ENCODE peak calls at places on chromosome 4, in five cellular contexts. One of them, this sample, is unnamed.
A peak's percentile ranks its signal among the peaks of the same experiment; 100 is the strongest.

GRCh38 chr4:141851246-141851891 is 215.0 kb downstream of the IL15 start:
- DNase-seq in RWPE1: peak; percentile 5
- DNase-seq in tibial nerve: no peak
- DNase-seq in cardiac muscle cell: peak; percentile 23
- DNase-seq in heart left ventricle: no peak
- DNase-seq in this sample: no peak

GRCh38 chr4:56671860-56672259 is 9.2 kb downstream of the HOPX start:
- DNase-seq in RWPE1: peak; percentile 13
- DNase-seq in tibial nerve: no peak
- DNase-seq in cardiac muscle cell: peak; percentile 50
- DNase-seq in heart left ventricle: no peak
- DNase-seq in this sample: no peak

GRCh38 chr4:138910201-138910913 is 105.2 kb upstream of the NOCT start:
- DNase-seq in RWPE1: peak; percentile 79
- DNase-seq in tibial nerve: no peak
- DNase-seq in cardiac muscle cell: peak; percentile 36
- DNase-seq in heart left ventricle: no peak
- DNase-seq in this sample: no peak

GRCh38 chr4:72286185-72286584 is 254.4 kb downstream of the NPFFR2 start:
- DNase-seq in RWPE1: peak; percentile 24
- DNase-seq in tibial nerve: no peak
- DNase-seq in cardiac muscle cell: peak; percentile 23
- DNase-seq in heart left ventricle: no peak
- DNase-seq in this sample: no peak

GRCh38 chr4:112910109-112910736 is 139.2 kb upstream of the ANK2 start:
- DNase-seq in RWPE1: no peak
- DNase-seq in tibial nerve: peak; percentile 38
- DNase-seq in cardiac muscle cell: peak; percentile 90
- DNase-seq in heart left ventricle: no peak
- DNase-seq in this sample: no peak

GRCh38 chr4:132114885-132115284 is 1034.2 kb upstream of the PCDH10 start:
- DNase-seq in RWPE1: no peak
- DNase-seq in tibial nerve: no peak
- DNase-seq in cardiac muscle cell: no peak
- DNase-seq in heart left ventricle: no peak
- DNase-seq in this sample: no peak

GRCh38 chr4:145623831-145624230 is 4.6 kb downstream of the MMAA start:
- DNase-seq in RWPE1: no peak
- DNase-seq in tibial nerve: no peak
- DNase-seq in cardiac muscle cell: peak; percentile 35
- DNase-seq in heart left ventricle: no peak
- DNase-seq in this sample: no peak

GRCh38 chr4:102627831-102628523 is 126.8 kb downstream of the NFKB1 start:
- DNase-seq in RWPE1: peak; percentile 92
- DNase-seq in tibial nerve: no peak
- DNase-seq in cardiac muscle cell: peak; percentile 58
- DNase-seq in heart left ventricle: no peak
- DNase-seq in this sample: no peak

GRCh38 chr4:123616970-123617392 is 220.4 kb downstream of the SPRY1 start:
- DNase-seq in RWPE1: no peak
- DNase-seq in tibial nerve: peak; percentile 59
- DNase-seq in cardiac muscle cell: peak; percentile 86
- DNase-seq in heart left ventricle: peak; percentile 84
- DNase-seq in this sample: no peak

GRCh38 chr4:113979157-113979972 is at the start of gene ARSJ:
- DNase-seq in RWPE1: peak; percentile 67
- DNase-seq in tibial nerve: peak; percentile 12
- DNase-seq in cardiac muscle cell: peak; percentile 89
- DNase-seq in heart left ventricle: peak; percentile 59
- DNase-seq in this sample: peak; percentile 22

GRCh38 chr4:85200106-85200505 is 233.6 kb upstream of the WDFY3 start:
- DNase-seq in RWPE1: peak; percentile 10
- DNase-seq in tibial nerve: no peak
- DNase-seq in cardiac muscle cell: no peak
- DNase-seq in heart left ventricle: no peak
- DNase-seq in this sample: no peak

GRCh38 chr4:8756816-8757215 is 114.8 kb downstream of the HMX1 start:
- DNase-seq in RWPE1: no peak
- DNase-seq in tibial nerve: no peak
- DNase-seq in cardiac muscle cell: no peak
- DNase-seq in heart left ventricle: no peak
- DNase-seq in this sample: no peak

GRCh38 chr4:3406021-3406420 is 35.7 kb upstream of the HGFAC start:
- DNase-seq in RWPE1: no peak
- DNase-seq in tibial nerve: no peak
- DNase-seq in cardiac muscle cell: no peak
- DNase-seq in heart left ventricle: no peak
- DNase-seq in this sample: no peak

GRCh38 chr4:41835321-41835995 is 86.9 kb upstream of the PHOX2B start:
- DNase-seq in RWPE1: no peak
- DNase-seq in tibial nerve: no peak
- DNase-seq in cardiac muscle cell: no peak
- DNase-seq in heart left ventricle: no peak
- DNase-seq in this sample: no peak

GRCh38 chr4:139550724-139551429 is 5.1 kb downstream of the SETD7 start:
- DNase-seq in RWPE1: no peak
- DNase-seq in tibial nerve: no peak
- DNase-seq in cardiac muscle cell: peak; percentile 72
- DNase-seq in heart left ventricle: peak; percentile 53
- DNase-seq in this sample: no peak

GRCh38 chr4:13445841-13446790 is 38.0 kb downstream of the RAB28 start:
- DNase-seq in RWPE1: no peak
- DNase-seq in tibial nerve: no peak
- DNase-seq in cardiac muscle cell: no peak
- DNase-seq in heart left ventricle: no peak
- DNase-seq in this sample: no peak

GRCh38 chr4:97656034-97656720 is 487.1 kb downstream of the STPG2 start:
- DNase-seq in RWPE1: peak; percentile 65
- DNase-seq in tibial nerve: no peak
- DNase-seq in cardiac muscle cell: peak; percentile 89
- DNase-seq in heart left ventricle: no peak
- DNase-seq in this sample: no peak

GRCh38 chr4:181150173-181150572 is 1093.0 kb upstream of the TENM3 start:
- DNase-seq in RWPE1: no peak
- DNase-seq in tibial nerve: no peak
- DNase-seq in cardiac muscle cell: no peak
- DNase-seq in heart left ventricle: no peak
- DNase-seq in this sample: no peak

GRCh38 chr4:67744561-67745283 is 9.5 kb downstream of the GNRHR start:
- DNase-seq in RWPE1: no peak
- DNase-seq in tibial nerve: no peak
- DNase-seq in cardiac muscle cell: no peak
- DNase-seq in heart left ventricle: no peak
- DNase-seq in this sample: no peak

GRCh38 chr4:182453830-182454229 is 210.6 kb downstream of the TENM3 start:
- DNase-seq in RWPE1: no peak
- DNase-seq in tibial nerve: no peak
- DNase-seq in cardiac muscle cell: no peak
- DNase-seq in heart left ventricle: no peak
- DNase-seq in this sample: no peak

GRCh38 chr4:127781303-127782024 is 658 bp upstream of the HSPA4L start:
- DNase-seq in RWPE1: peak; percentile 42
- DNase-seq in tibial nerve: peak; percentile 18
- DNase-seq in cardiac muscle cell: peak; percentile 70
- DNase-seq in heart left ventricle: peak; percentile 67
- DNase-seq in this sample: no peak

GRCh38 chr4:184103755-184104367 is 113.8 kb downstream of the ENPP6 start:
- DNase-seq in RWPE1: no peak
- DNase-seq in tibial nerve: no peak
- DNase-seq in cardiac muscle cell: no peak
- DNase-seq in heart left ventricle: no peak
- DNase-seq in this sample: no peak

GRCh38 chr4:55398461-55398860 is 2.7 kb downstream of the TMEM165 start:
- DNase-seq in RWPE1: peak; percentile 26
- DNase-seq in tibial nerve: no peak
- DNase-seq in cardiac muscle cell: peak; percentile 38
- DNase-seq in heart left ventricle: no peak
- DNase-seq in this sample: no peak

GRCh38 chr4:34046580-34046979 is 2197.7 kb downstream of the ARAP2 start:
- DNase-seq in RWPE1: peak; percentile 51
- DNase-seq in tibial nerve: no peak
- DNase-seq in cardiac muscle cell: peak; percentile 68
- DNase-seq in heart left ventricle: no peak
- DNase-seq in this sample: no peak

GRCh38 chr4:121698119-121698732 is 1.4 kb upstream of the ANXA5 start:
- DNase-seq in RWPE1: no peak
- DNase-seq in tibial nerve: peak; percentile 34
- DNase-seq in cardiac muscle cell: peak; percentile 65
- DNase-seq in heart left ventricle: peak; percentile 52
- DNase-seq in this sample: no peak

GRCh38 chr4:20544645-20545044 is 155.6 kb upstream of the PACRGL start:
- DNase-seq in RWPE1: peak; percentile 38
- DNase-seq in tibial nerve: no peak
- DNase-seq in cardiac muscle cell: peak; percentile 73
- DNase-seq in heart left ventricle: no peak
- DNase-seq in this sample: no peak

GRCh38 chr4:7978489-7978888 is 38.8 kb upstream of the AFAP1 start:
- DNase-seq in RWPE1: peak; percentile 72
- DNase-seq in tibial nerve: no peak
- DNase-seq in cardiac muscle cell: peak; percentile 15
- DNase-seq in heart left ventricle: no peak
- DNase-seq in this sample: no peak

GRCh38 chr4:3880595-3881120 is 114.5 kb downstream of the ADRA2C start:
- DNase-seq in RWPE1: peak; percentile 37
- DNase-seq in tibial nerve: peak; percentile 24
- DNase-seq in cardiac muscle cell: peak; percentile 65
- DNase-seq in heart left ventricle: peak; percentile 68
- DNase-seq in this sample: no peak

GRCh38 chr4:14831447-14831846 is 170.8 kb upstream of the CPEB2 start:
- DNase-seq in RWPE1: no peak
- DNase-seq in tibial nerve: no peak
- DNase-seq in cardiac muscle cell: no peak
- DNase-seq in heart left ventricle: no peak
- DNase-seq in this sample: no peak

GRCh38 chr4:48504352-48504751 is 14.3 kb downstream of the ZAR1 start:
- DNase-seq in RWPE1: no peak
- DNase-seq in tibial nerve: no peak
- DNase-seq in cardiac muscle cell: no peak
- DNase-seq in heart left ventricle: no peak
- DNase-seq in this sample: no peak

GRCh38 chr4:27930976-27931375 is 1070.3 kb downstream of the STIM2 start:
- DNase-seq in RWPE1: no peak
- DNase-seq in tibial nerve: no peak
- DNase-seq in cardiac muscle cell: no peak
- DNase-seq in heart left ventricle: no peak
- DNase-seq in this sample: no peak

GRCh38 chr4:1194028-1194900 is 21.9 kb upstream of the SPON2 start:
- DNase-seq in RWPE1: no peak
- DNase-seq in tibial nerve: no peak
- DNase-seq in cardiac muscle cell: peak; percentile 79
- DNase-seq in heart left ventricle: peak; percentile 85
- DNase-seq in this sample: no peak

GRCh38 chr4:74423101-74423500 is 21.8 kb upstream of the AREG start:
- DNase-seq in RWPE1: no peak
- DNase-seq in tibial nerve: no peak
- DNase-seq in cardiac muscle cell: peak; percentile 90
- DNase-seq in heart left ventricle: peak; percentile 80
- DNase-seq in this sample: no peak
- H3K27ac ChIP-seq in RWPE1: no peak overlapping the region
- H3K27ac ChIP-seq in tibial nerve: no peak overlapping the region
- H3K27ac ChIP-seq in cardiac muscle cell: no peak overlapping the region
- H3K27ac ChIP-seq in heart left ventricle: no peak overlapping the region
- H3K27ac ChIP-seq in this sample: no peak overlapping the region

GRCh38 chr4:185559913-185560281 is 24.6 kb upstream of the PDLIM3 start:
- DNase-seq in RWPE1: peak; percentile 22
- DNase-seq in tibial nerve: no peak
- DNase-seq in cardiac muscle cell: peak; percentile 89
- DNase-seq in heart left ventricle: peak; percentile 29
- DNase-seq in this sample: no peak
- H3K27ac ChIP-seq in RWPE1: peak overlapping the region; percentile 73
- H3K27ac ChIP-seq in tibial nerve: no peak overlapping the region
- H3K27ac ChIP-seq in cardiac muscle cell: no peak overlapping the region
- H3K27ac ChIP-seq in heart left ventricle: no peak overlapping the region
- H3K27ac ChIP-seq in this sample: peak overlapping the region; percentile 77

GRCh38 chr4:6445403-6446129 is 26.8 kb downstream of the PPP2R2C start:
- DNase-seq in RWPE1: no peak
- DNase-seq in tibial nerve: no peak
- DNase-seq in cardiac muscle cell: no peak
- DNase-seq in heart left ventricle: no peak
- DNase-seq in this sample: no peak
- H3K27ac ChIP-seq in RWPE1: no peak overlapping the region
- H3K27ac ChIP-seq in tibial nerve: no peak overlapping the region
- H3K27ac ChIP-seq in cardiac muscle cell: no peak overlapping the region
- H3K27ac ChIP-seq in heart left ventricle: no peak overlapping the region
- H3K27ac ChIP-seq in this sample: no peak overlapping the region

GRCh38 chr4:6701371-6701770 is 7.7 kb downstream of the S100P start:
- DNase-seq in RWPE1: no peak
- DNase-seq in tibial nerve: no peak
- DNase-seq in cardiac muscle cell: no peak
- DNase-seq in heart left ventricle: no peak
- DNase-seq in this sample: no peak

GRCh38 chr4:6705638-6706037 is 4.0 kb downstream of the MRFAP1L1 start:
- DNase-seq in RWPE1: no peak
- DNase-seq in tibial nerve: no peak
- DNase-seq in cardiac muscle cell: no peak
- DNase-seq in heart left ventricle: no peak
- DNase-seq in this sample: no peak

GRCh38 chr4:6699903-6700302 is 6.2 kb downstream of the S100P start:
- DNase-seq in RWPE1: no peak
- DNase-seq in tibial nerve: no peak
- DNase-seq in cardiac muscle cell: no peak
- DNase-seq in heart left ventricle: no peak
- DNase-seq in this sample: no peak

GRCh38 chr4:6703786-6704185 is 5.9 kb downstream of the MRFAP1L1 start:
- DNase-seq in RWPE1: no peak
- DNase-seq in tibial nerve: no peak
- DNase-seq in cardiac muscle cell: peak; percentile 31
- DNase-seq in heart left ventricle: no peak
- DNase-seq in this sample: no peak

GRCh38 chr4:6702761-6703160 is 6.9 kb downstream of the MRFAP1L1 start:
- DNase-seq in RWPE1: no peak
- DNase-seq in tibial nerve: no peak
- DNase-seq in cardiac muscle cell: no peak
- DNase-seq in heart left ventricle: no peak
- DNase-seq in this sample: no peak
- H3K27ac ChIP-seq in RWPE1: no peak overlapping the region
- H3K27ac ChIP-seq in tibial nerve: no peak overlapping the region
- H3K27ac ChIP-seq in cardiac muscle cell: no peak overlapping the region
- H3K27ac ChIP-seq in heart left ventricle: no peak overlapping the region
- H3K27ac ChIP-seq in this sample: no peak overlapping the region

GRCh38 chr4:70768301-70768948 is 46.7 kb downstream of the RUFY3 start:
- DNase-seq in RWPE1: no peak
- DNase-seq in tibial nerve: no peak
- DNase-seq in cardiac muscle cell: no peak
- DNase-seq in heart left ventricle: no peak
- DNase-seq in this sample: no peak

GRCh38 chr4:70778888-70779422 is 57.2 kb downstream of the RUFY3 start:
- DNase-seq in RWPE1: no peak
- DNase-seq in tibial nerve: no peak
- DNase-seq in cardiac muscle cell: peak; percentile 27
- DNase-seq in heart left ventricle: no peak
- DNase-seq in this sample: no peak

GRCh38 chr4:70772929-70773555 is 51.3 kb downstream of the RUFY3 start:
- DNase-seq in RWPE1: no peak
- DNase-seq in tibial nerve: no peak
- DNase-seq in cardiac muscle cell: no peak
- DNase-seq in heart left ventricle: no peak
- DNase-seq in this sample: no peak
- H3K27ac ChIP-seq in RWPE1: no peak overlapping the region
- H3K27ac ChIP-seq in tibial nerve: no peak overlapping the region
- H3K27ac ChIP-seq in cardiac muscle cell: no peak overlapping the region
- H3K27ac ChIP-seq in heart left ventricle: no peak overlapping the region
- H3K27ac ChIP-seq in this sample: no peak overlapping the region